ENCODE peak calls at places on chromosome 7, in five cellular contexts. D is epithelial cell of esophagus, S is astrocyte of the spinal cord, P is left lung, Q is HCT116. L is an unnamed sample.

GRCh38 chr7:66315192-66315591 is 110.1 kb downstream of the TPST1 start:
- DNase-seq in S (no peak), Q (no peak), P (no peak), D (no peak), L (peak; percentile 63)

GRCh38 chr7:15920953-15921352 is 234.5 kb upstream of the MEOX2 start:
- DNase-seq in D (no peak), S (no peak), Q (no peak), P (no peak), L (no peak)

GRCh38 chr7:116259821-116260440 is 49.6 kb downstream of the TES start:
- DNase-seq in P (no peak), D (peak; percentile 95), S (peak; percentile 77), Q (peak; percentile 76), L (peak; percentile 52)

GRCh38 chr7:103065666-103066065 is 8.9 kb downstream of the FBXL13 start:
- DNase-seq in Q (peak; percentile 24), S (peak; percentile 21), P (peak; percentile 81), D (peak; percentile 40), L (peak; percentile 49)

GRCh38 chr7:51482976-51483375 is 166.4 kb upstream of the COBL start:
- DNase-seq in Q (no peak), P (no peak), S (no peak), D (no peak), L (no peak)

GRCh38 chr7:122182081-122182480 is 38.0 kb upstream of the AASS start:
- DNase-seq in D (peak; percentile 3), P (no peak), S (no peak), Q (no peak), L (no peak)

GRCh38 chr7:41481353-41481752 is 221.5 kb downstream of the INHBA start:
- DNase-seq in D (no peak), Q (no peak), S (no peak), P (no peak), L (peak; percentile 52)

GRCh38 chr7:130667593-130668257 is 823 bp downstream of the COPG2 start:
- DNase-seq in P (no peak), S (peak; percentile 13), Q (no peak), D (peak; percentile 4), L (peak; percentile 16)

GRCh38 chr7:43721193-43721806 is 8.0 kb downstream of the COA1 start:
- DNase-seq in S (peak; percentile 75), D (peak; percentile 61), Q (no peak), P (no peak), L (peak; percentile 75)

GRCh38 chr7:92179393-92179924 is 517 bp upstream of the LRRD1 start:
- DNase-seq in S (no peak), D (no peak), P (no peak), Q (no peak), L (no peak)

GRCh38 chr7:17947606-17948005 is 7.3 kb upstream of the SNX13 start:
- DNase-seq in Q (no peak), D (no peak), P (no peak), S (no peak), L (no peak)

GRCh38 chr7:149067869-149068268 is 22.6 kb downstream of the ZNF786 start:
- DNase-seq in Q (no peak), S (no peak), P (no peak), D (peak; percentile 36), L (no peak)
- TF ChIP-seq CTCF in Q (peak; percentile 38), S (no peak), P (no peak), D (peak; percentile 44), L (no peak)

DNA sequence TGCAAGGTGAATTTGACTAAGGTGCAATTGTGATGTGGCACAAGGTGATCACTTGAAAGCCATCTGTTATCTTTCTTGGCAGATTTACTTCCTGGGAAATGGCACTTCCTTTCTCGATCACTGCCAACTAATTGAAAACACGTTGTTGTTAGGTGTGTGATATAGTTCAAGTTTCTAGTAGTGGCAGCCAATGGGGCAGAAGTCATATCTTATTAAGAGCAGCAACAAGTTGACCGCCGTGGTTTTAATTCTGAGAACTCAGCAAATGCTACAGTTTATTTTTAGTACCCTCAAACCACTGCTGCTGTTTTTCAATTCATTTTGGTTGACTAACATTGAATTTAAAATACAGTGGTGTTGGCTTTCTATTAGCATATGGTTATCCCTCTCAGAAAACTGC is 1.6 kb downstream of the CHN2 start:
- DNase-seq in D (no peak), S (no peak), P (no peak), Q (no peak), L (no peak)
- H3K4me3 ChIP-seq in D (no peak overlapping the region), S (no peak overlapping the region), P (no peak overlapping the region), Q (no peak overlapping the region), L (no peak overlapping the region)

DNA sequence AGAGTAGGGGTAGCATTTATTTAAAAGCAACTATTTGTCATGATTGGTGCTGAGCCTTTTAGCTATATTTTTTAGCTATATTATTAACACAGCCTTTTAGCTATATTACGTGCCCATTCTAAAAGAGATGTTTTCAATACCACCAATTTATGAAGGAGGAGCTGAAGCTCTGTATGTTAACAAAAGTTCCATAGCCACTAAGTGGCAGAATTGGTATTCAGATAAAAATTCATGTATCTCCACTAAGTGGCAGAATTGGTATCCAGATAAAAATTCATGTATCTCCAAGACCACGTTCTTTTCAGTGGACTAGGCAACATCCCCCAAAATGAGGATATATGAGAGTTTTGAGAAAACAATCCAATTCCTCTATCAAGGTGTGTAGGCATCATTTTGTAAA is 268.6 kb downstream of the HGF start:
- DNase-seq in P (no peak), S (peak; percentile 62), Q (peak; percentile 13), D (peak; percentile 8), L (peak; percentile 72)
- TF ChIP-seq CTCF in P (no peak), S (peak; percentile 36), Q (peak; percentile 46), D (peak; percentile 25), L (peak; percentile 42)

GRCh38 chr7:6376820-6377219 is 70.9 kb downstream of the DAGLB start:
- DNase-seq in D (no peak), S (no peak), Q (no peak), P (no peak), L (no peak)
- H3K4me3 ChIP-seq in D (peak overlapping the region; percentile 88), S (no peak overlapping the region), Q (no peak overlapping the region), P (peak overlapping the region; percentile 82), L (peak overlapping the region; percentile 41)

GRCh38 chr7:47938574-47939165 is 9.6 kb downstream of the PKD1L1 start:
- DNase-seq in Q (no peak), P (no peak), S (no peak), D (no peak), L (no peak)
- TF ChIP-seq CTCF in Q (peak; percentile 10), P (no peak), S (peak; percentile 7), D (no peak), L (peak; percentile 22)

DNA sequence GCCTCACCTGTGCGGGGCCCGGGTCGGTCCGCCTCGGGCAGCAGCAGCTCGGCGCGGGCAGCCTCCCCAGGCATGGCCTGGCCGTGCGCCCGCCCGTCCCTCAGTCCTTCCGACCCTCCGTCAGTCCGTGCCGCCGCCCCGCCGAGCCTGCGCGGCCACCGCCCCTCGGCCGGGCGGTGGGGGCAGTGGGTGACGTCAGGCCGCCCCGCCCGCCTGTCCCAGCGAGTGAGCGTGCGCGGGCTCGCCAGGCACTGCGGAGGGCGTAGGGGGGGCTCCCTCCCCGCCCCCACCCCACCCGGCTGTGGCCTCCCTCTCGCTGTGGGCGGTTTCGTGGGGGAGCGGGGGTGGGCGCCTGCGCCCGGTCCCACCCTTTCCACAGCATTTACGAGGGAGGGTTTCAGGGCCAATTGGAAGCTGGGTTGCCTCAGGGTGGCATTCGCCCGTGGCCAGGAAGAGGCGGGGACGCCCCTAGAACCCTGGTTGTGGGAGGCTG is at the start of gene NACAD:
- DNase-seq in S (peak; percentile 49), P (no peak), Q (no peak), D (peak; percentile 17), L (peak; percentile 36)
- H3K4me3 ChIP-seq in S (peak within 1 kb of the TSS; percentile 58), P (peak within 1 kb of the TSS; percentile 44), Q (no peak within 1 kb of the TSS), D (peak within 1 kb of the TSS; percentile 24), L (peak within 1 kb of the TSS; percentile 69)

GRCh38 chr7:2523941-2524807 is 4.6 kb downstream of the LFNG start:
- DNase-seq in D (peak; percentile 85), P (peak; percentile 94), S (peak; percentile 69), Q (peak; percentile 84), L (peak; percentile 39)
- TF ChIP-seq CTCF in D (no peak), P (no peak), S (no peak), Q (no peak), L (no peak)

GRCh38 chr7:94374231-94374630 is 20.5 kb upstream of the COL1A2 start:
- DNase-seq in P (peak; percentile 54), S (peak; percentile 96), D (peak; percentile 16), Q (no peak), L (peak; percentile 89)
- H3K4me3 ChIP-seq in P (no peak overlapping the region), S (peak overlapping the region; percentile 26), D (no peak overlapping the region), Q (no peak overlapping the region), L (peak overlapping the region; percentile 55)